ENCODE peak calls at places on chromosome X, in seven cellular contexts. N is M059J, H is ACHN, O is D341Med, T is iPS-NIHi11, Z is HT-29, Y is endothelial cell. W is an unnamed sample.

GRCh38 chrX:110418857-110419249 is 60.2 kb downstream of the RTL9 start:
- DNase-seq in N (no peak), H (no peak), O (peak), T (no peak), Z (peak), Y (no peak), W (no peak)

GRCh38 chrX:107684956-107685385 is 56.7 kb downstream of the PRPS1 start:
- DNase-seq in N (peak), H (peak), O (no peak), T (peak), Z (peak), Y (peak), W (no peak)

GRCh38 chrX:29299689-29300088 is 712.4 kb downstream of the IL1RAPL1 start:
- DNase-seq in N (peak), H (no peak), O (no peak), T (no peak), Z (peak), Y (no peak), W (no peak)

GRCh38 chrX:16162391-16162790 is 4.9 kb upstream of the MAGEB17 start:
- DNase-seq in N (no peak), H (no peak), O (no peak), T (no peak), Z (no peak), Y (no peak), W (no peak)

GRCh38 chrX:22800360-22800759 is 199.4 kb upstream of the DDX53 start:
- DNase-seq in N (peak), H (peak), O (no peak), T (no peak), Z (peak), Y (no peak), W (no peak)

GRCh38 chrX:3717742-3718420 is 4.4 kb upstream of the PRKX start:
- DNase-seq in N (no peak), H (no peak), O (no peak), T (no peak), Z (no peak), Y (no peak), W (no peak)

GRCh38 chrX:16130707-16131106 is 7.3 kb downstream of the GRPR start:
- DNase-seq in N (no peak), H (no peak), O (no peak), T (no peak), Z (no peak), Y (no peak), W (no peak)

GRCh38 chrX:41005445-41005992 is 79.7 kb upstream of the USP9X start:
- DNase-seq in N (no peak), H (no peak), O (no peak), T (no peak), Z (no peak), Y (no peak), W (no peak)

GRCh38 chrX:111442791-111443190 is 30.8 kb upstream of the DCX start:
- DNase-seq in N (no peak), H (no peak), O (no peak), T (no peak), Z (no peak), Y (no peak), W (no peak)

GRCh38 chrX:134530845-134531244 is 70.9 kb downstream of the HPRT1 start:
- DNase-seq in N (no peak), H (no peak), O (no peak), T (no peak), Z (no peak), Y (no peak), W (no peak)

GRCh38 chrX:87518504-87518903 is 902 bp downstream of the KLHL4 start:
- DNase-seq in N (peak), H (no peak), O (no peak), T (no peak), Z (no peak), Y (no peak), W (no peak)

GRCh38 chrX:24125028-24125612 is 24.4 kb upstream of the ZFX start:
- DNase-seq in N (no peak), H (no peak), O (no peak), T (no peak), Z (no peak), Y (no peak), W (no peak)

GRCh38 chrX:69031181-69031580 is 134.1 kb downstream of the PJA1 start:
- DNase-seq in N (peak), H (no peak), O (no peak), T (peak), Z (peak), Y (no peak), W (no peak)

GRCh38 chrX:137545711-137546651 is 19.9 kb upstream of the ZIC3 start:
- DNase-seq in N (no peak), H (no peak), O (no peak), T (no peak), Z (no peak), Y (no peak), W (no peak)

GRCh38 chrX:103362504-103362903 is 6.2 kb downstream of the TCEAL9 start:
- DNase-seq in N (peak), H (peak), O (no peak), T (peak), Z (no peak), Y (no peak), W (no peak)

GRCh38 chrX:15468036-15468435 is 25.1 kb downstream of the PIR start:
- DNase-seq in N (peak), H (no peak), O (peak), T (no peak), Z (peak), Y (no peak), W (no peak)

GRCh38 chrX:120795301-120795700 is 80.4 kb downstream of the CT47B1 start:
- DNase-seq in N (peak), H (no peak), O (no peak), T (no peak), Z (no peak), Y (no peak), W (no peak)

GRCh38 chrX:12240491-12240890 is 102.2 kb downstream of the FRMPD4 start:
- DNase-seq in N (peak), H (no peak), O (no peak), T (no peak), Z (no peak), Y (no peak), W (no peak)

GRCh38 chrX:69080912-69081465 is 84.3 kb downstream of the PJA1 start:
- DNase-seq in N (no peak), H (no peak), O (no peak), T (no peak), Z (no peak), Y (no peak), W (no peak)

GRCh38 chrX:147917700-147918694 is 6.3 kb downstream of the FMR1 start:
- DNase-seq in N (no peak), H (peak), O (no peak), T (no peak), Z (no peak), Y (no peak), W (no peak)

GRCh38 chrX:11363069-11363594 is 69.9 kb downstream of the AMELX start:
- DNase-seq in N (no peak), H (no peak), O (no peak), T (no peak), Z (no peak), Y (no peak), W (no peak)

GRCh38 chrX:138771042-138771441 is 59.5 kb upstream of the FGF13 start:
- DNase-seq in N (no peak), H (no peak), O (no peak), T (no peak), Z (no peak), Y (no peak), W (no peak)

GRCh38 chrX:79270401-79270800 is 96.7 kb downstream of the ITM2A start:
- DNase-seq in N (peak), H (peak), O (no peak), T (peak), Z (peak), Y (peak), W (no peak)

GRCh38 chrX:72123471-72124185 is 8.1 kb downstream of the RTL5 start:
- DNase-seq in N (peak), H (no peak), O (peak), T (peak), Z (no peak), Y (peak), W (no peak)